ENCODE peak calls at places on chromosome 9, in seven cellular contexts. R is naive B cell; J is CD4-positive, alpha-beta T cell; Q is stimulated activated naive CD8-positive, alpha-beta T cell treated with anti-CD3 and anti-CD28 coated beads, Interleukin-15, amount 100 ng/mL, for 72 hours; L is epithelial cell of esophagus; W is OCI-LY7; Z is NB4. V is an unnamed sample.

GRCh38 chr9:88814521-88815101 is 176.7 kb upstream of the S1PR3 start:
- DNase-seq in R (no peak), J (no peak), Q (no peak), L (no peak), W (no peak), Z (no peak), V (no peak)

GRCh38 chr9:129863059-129863690 is 27.9 kb downstream of the USP20 start:
- DNase-seq in R (no peak), J (peak; percentile 68), Q (peak; percentile 71), L (peak; percentile 87), W (peak; percentile 46), Z (peak; percentile 99), V (no peak)

GRCh38 chr9:117678882-117679281 is 25.3 kb upstream of the TLR4 start:
- DNase-seq in R (no peak), J (no peak), Q (no peak), L (no peak), W (no peak), Z (no peak), V (no peak)

GRCh38 chr9:34646211-34647083 is at the start of gene GALT:
- DNase-seq in R (peak; percentile 90), J (peak; percentile 98), Q (peak; percentile 94), L (peak; percentile 86), W (peak; percentile 93), Z (peak; percentile 98), V (peak; percentile 67)

GRCh38 chr9:95764920-95765319 is 110.6 kb upstream of the ERCC6L2 start:
- DNase-seq in R (no peak), J (no peak), Q (no peak), L (peak; percentile 72), W (no peak), Z (no peak), V (no peak)

GRCh38 chr9:97041898-97042297 is 3.0 kb upstream of the CTSV start:
- DNase-seq in R (no peak), J (no peak), Q (no peak), L (peak; percentile 60), W (no peak), Z (peak; percentile 19), V (peak; percentile 91)

GRCh38 chr9:75941577-75942311 is 51.3 kb downstream of the PCSK5 start:
- DNase-seq in R (no peak), J (no peak), Q (no peak), L (no peak), W (no peak), Z (no peak), V (no peak)

GRCh38 chr9:34035656-34036055 is 13.0 kb downstream of the UBAP2 start:
- DNase-seq in R (no peak), J (no peak), Q (no peak), L (peak; percentile 13), W (no peak), Z (no peak), V (peak; percentile 3)

GRCh38 chr9:91261417-91261816 is 100.3 kb downstream of the AUH start:
- DNase-seq in R (no peak), J (no peak), Q (no peak), L (no peak), W (no peak), Z (no peak), V (no peak)

GRCh38 chr9:81489048-81489447 is 200.3 kb downstream of the TLE1 start:
- DNase-seq in R (no peak), J (no peak), Q (no peak), L (no peak), W (no peak), Z (no peak), V (no peak)

GRCh38 chr9:113641100-113641885 is 177.8 kb downstream of the RGS3 start:
- DNase-seq in R (no peak), J (no peak), Q (no peak), L (no peak), W (no peak), Z (no peak), V (peak; percentile 19)

GRCh38 chr9:119802621-119803020 is 433.4 kb upstream of the BRINP1 start:
- DNase-seq in R (no peak), J (no peak), Q (no peak), L (no peak), W (no peak), Z (no peak), V (no peak)

GRCh38 chr9:134434896-134435506 is 108.7 kb downstream of the RXRA start:
- DNase-seq in R (no peak), J (no peak), Q (no peak), L (peak; percentile 88), W (no peak), Z (no peak), V (peak; percentile 59)

GRCh38 chr9:136621734-136622093 is 41.0 kb upstream of the EGFL7 start:
- DNase-seq in R (no peak), J (no peak), Q (no peak), L (no peak), W (no peak), Z (no peak), V (no peak)

GRCh38 chr9:133714606-133715294 is 23.4 kb downstream of the SARDH start:
- DNase-seq in R (no peak), J (no peak), Q (no peak), L (no peak), W (no peak), Z (peak; percentile 75), V (peak; percentile 8)

GRCh38 chr9:16112116-16112515 is 559.3 kb downstream of the CCDC171 start:
- DNase-seq in R (no peak), J (no peak), Q (no peak), L (peak; percentile 19), W (no peak), Z (no peak), V (no peak)

GRCh38 chr9:131013771-131014676 is 5.0 kb downstream of the LAMC3 start:
- DNase-seq in R (no peak), J (no peak), Q (no peak), L (no peak), W (no peak), Z (no peak), V (no peak)

GRCh38 chr9:70594546-70594945 is 180.1 kb upstream of the KLF9 start:
- DNase-seq in R (no peak), J (no peak), Q (no peak), L (peak; percentile 30), W (no peak), Z (no peak), V (no peak)

GRCh38 chr9:121292801-121293241 is 24.9 kb downstream of the GSN start:
- DNase-seq in R (no peak), J (no peak), Q (no peak), L (no peak), W (no peak), Z (no peak), V (no peak)

GRCh38 chr9:95783426-95783975 is 92.0 kb upstream of the ERCC6L2 start:
- DNase-seq in R (no peak), J (no peak), Q (no peak), L (no peak), W (no peak), Z (peak; percentile 63), V (peak; percentile 32)

GRCh38 chr9:134650431-134651190 is 9.0 kb downstream of the COL5A1 start:
- DNase-seq in R (no peak), J (no peak), Q (no peak), L (no peak), W (no peak), Z (no peak), V (no peak)

GRCh38 chr9:113903514-113904077 is 27.5 kb downstream of the ZNF618 start:
- DNase-seq in R (no peak), J (no peak), Q (no peak), L (no peak), W (no peak), Z (no peak), V (no peak)

GRCh38 chr9:93066978-93067603 is 8.6 kb downstream of the SUSD3 start:
- DNase-seq in R (no peak), J (no peak), Q (no peak), L (no peak), W (no peak), Z (no peak), V (no peak)

GRCh38 chr9:76733096-76733495 is 31.1 kb upstream of the PCA3 start:
- DNase-seq in R (no peak), J (no peak), Q (no peak), L (no peak), W (no peak), Z (no peak), V (no peak)

GRCh38 chr9:85469041-85469440 is 272.7 kb downstream of the AGTPBP1 start:
- DNase-seq in R (no peak), J (no peak), Q (no peak), L (no peak), W (no peak), Z (no peak), V (no peak)

GRCh38 chr9:72871685-72872084 is 81.2 kb downstream of the ALDH1A1 start:
- DNase-seq in R (no peak), J (no peak), Q (no peak), L (peak; percentile 30), W (no peak), Z (peak; percentile 3), V (peak; percentile 30)

GRCh38 chr9:134288731-134289130 is 37.5 kb upstream of the RXRA start:
- DNase-seq in R (no peak), J (no peak), Q (no peak), L (no peak), W (no peak), Z (no peak), V (no peak)

GRCh38 chr9:129987047-129987446 is 55.9 kb downstream of the FNBP1 start:
- DNase-seq in R (no peak), J (no peak), Q (no peak), L (no peak), W (no peak), Z (no peak), V (no peak)

GRCh38 chr9:120714846-120715231 is 569 bp upstream of the MEGF9 start:
- DNase-seq in R (no peak), J (no peak), Q (no peak), L (peak; percentile 14), W (no peak), Z (no peak), V (no peak)

GRCh38 chr9:130890124-130890523 is 6.5 kb downstream of the QRFP start:
- DNase-seq in R (no peak), J (no peak), Q (no peak), L (no peak), W (no peak), Z (no peak), V (no peak)

GRCh38 chr9:89522261-89522978 is 24.5 kb upstream of the SEMA4D start:
- DNase-seq in R (peak; percentile 84), J (peak; percentile 67), Q (peak; percentile 68), L (no peak), W (peak; percentile 94), Z (peak; percentile 97), V (peak; percentile 27)

GRCh38 chr9:104831681-104832080 is 67.8 kb downstream of the NIPSNAP3B start:
- DNase-seq in R (no peak), J (no peak), Q (no peak), L (peak; percentile 92), W (no peak), Z (no peak), V (peak; percentile 26)

GRCh38 chr9:93093081-93093448 is 3.0 kb upstream of the CARD19 start:
- DNase-seq in R (no peak), J (no peak), Q (no peak), L (no peak), W (no peak), Z (no peak), V (no peak)

V was measured in PC-3.